ENCODE peak calls at places on chromosomes 13 and 19, in five cellular contexts. W is heart left ventricle, L is fibroblast of lung, H is uterus, A is astrocyte. C is an unnamed sample.

GRCh38 chr13:44274838-44275237 is 98.8 kb upstream of the SERP2 start:
- DNase-seq in W (no peak), L (no peak), H (no peak), A (no peak), C (no peak)

GRCh38 chr13:46374710-46375109 is 12.3 kb downstream of the RUBCNL start:
- DNase-seq in W (no peak), L (no peak), H (no peak), A (no peak), C (no peak)

GRCh38 chr13:110006304-110006703 is 219.9 kb upstream of the IRS2 start:
- DNase-seq in W (no peak), L (peak; percentile 87), H (peak; percentile 27), A (peak; percentile 83), C (no peak)

GRCh38 chr19:42424345-42424707 is 2.9 kb downstream of the LIPE start:
- DNase-seq in W (no peak), L (no peak), H (no peak), A (no peak), C (peak; percentile 51)

GRCh38 chr19:39890755-39891551 is 43.5 kb downstream of the FCGBP start:
- DNase-seq in W (no peak), L (no peak), H (no peak), A (no peak), C (peak; percentile 34)

GRCh38 chr19:2533686-2534085 is 57.8 kb downstream of the GADD45B start:
- DNase-seq in W (no peak), L (no peak), H (no peak), A (no peak), C (no peak)

GRCh38 chr13:44403720-44404063 is 30.1 kb downstream of the SERP2 start:
- DNase-seq in W (no peak), L (no peak), H (no peak), A (no peak), C (peak; percentile 62)

GRCh38 chr19:19256072-19256969 is 16.8 kb downstream of the TM6SF2 start:
- DNase-seq in W (no peak), L (no peak), H (no peak), A (no peak), C (peak; percentile 60)

GRCh38 chr19:16585808-16586476 is 13.7 kb upstream of the SLC35E1 start:
- DNase-seq in W (no peak), L (no peak), H (no peak), A (no peak), C (no peak)

GRCh38 chr13:80274643-80275042 is 66.3 kb downstream of the SPRY2 start:
- DNase-seq in W (no peak), L (no peak), H (no peak), A (no peak), C (no peak)

GRCh38 chr13:77919351-77920294 is 992 bp upstream of the EDNRB start:
- DNase-seq in W (peak; percentile 59), L (peak; percentile 35), H (peak; percentile 66), A (peak; percentile 20), C (peak; percentile 66)

GRCh38 chr19:6091771-6092291 is 18.5 kb downstream of the RFX2 start:
- DNase-seq in W (no peak), L (peak; percentile 67), H (no peak), A (peak; percentile 63), C (no peak)
- H3K4me3 ChIP-seq in W (peak overlapping the region; percentile 51), L (peak overlapping the region; percentile 45), H (peak overlapping the region; percentile 7), A (peak overlapping the region; percentile 31), C (peak overlapping the region; percentile 6)

DNA sequence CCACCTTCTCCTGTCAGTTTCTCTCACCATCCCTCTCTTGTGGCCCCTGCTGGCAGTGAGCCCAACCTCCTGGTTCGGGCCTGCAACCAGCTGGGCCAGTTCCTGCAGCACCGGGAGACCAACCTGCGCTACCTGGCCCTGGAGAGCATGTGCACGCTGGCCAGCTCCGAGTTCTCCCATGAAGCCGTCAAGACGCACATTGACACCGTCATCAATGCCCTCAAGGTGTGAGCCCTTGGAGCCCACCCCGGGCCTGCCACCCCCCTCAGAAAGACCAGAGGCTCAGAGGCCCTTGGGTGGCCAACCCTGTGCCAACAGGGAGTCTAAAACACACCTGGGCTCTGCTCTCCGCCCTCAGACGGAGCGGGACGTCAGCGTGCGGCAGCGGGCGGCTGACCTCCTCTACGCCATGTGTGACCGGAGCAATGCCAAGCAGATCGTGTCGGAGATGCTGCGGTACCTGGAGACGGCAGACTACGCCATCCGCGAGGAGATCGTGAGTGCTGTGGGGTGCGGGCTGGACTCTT is 13.8 kb downstream of the FUZ start:
- DNase-seq in W (no peak), L (no peak), H (no peak), A (no peak), C (peak; percentile 30)
- H3K36me3 ChIP-seq in W (peaks cover 90% of the 10 kb centered on the region), L (peaks cover 42% of the 10 kb centered on the region), H (no peaks in the 10 kb centered on the region), A (peaks cover 25% of the 10 kb centered on the region), C (peaks cover 24% of the 10 kb centered on the region)

DNA sequence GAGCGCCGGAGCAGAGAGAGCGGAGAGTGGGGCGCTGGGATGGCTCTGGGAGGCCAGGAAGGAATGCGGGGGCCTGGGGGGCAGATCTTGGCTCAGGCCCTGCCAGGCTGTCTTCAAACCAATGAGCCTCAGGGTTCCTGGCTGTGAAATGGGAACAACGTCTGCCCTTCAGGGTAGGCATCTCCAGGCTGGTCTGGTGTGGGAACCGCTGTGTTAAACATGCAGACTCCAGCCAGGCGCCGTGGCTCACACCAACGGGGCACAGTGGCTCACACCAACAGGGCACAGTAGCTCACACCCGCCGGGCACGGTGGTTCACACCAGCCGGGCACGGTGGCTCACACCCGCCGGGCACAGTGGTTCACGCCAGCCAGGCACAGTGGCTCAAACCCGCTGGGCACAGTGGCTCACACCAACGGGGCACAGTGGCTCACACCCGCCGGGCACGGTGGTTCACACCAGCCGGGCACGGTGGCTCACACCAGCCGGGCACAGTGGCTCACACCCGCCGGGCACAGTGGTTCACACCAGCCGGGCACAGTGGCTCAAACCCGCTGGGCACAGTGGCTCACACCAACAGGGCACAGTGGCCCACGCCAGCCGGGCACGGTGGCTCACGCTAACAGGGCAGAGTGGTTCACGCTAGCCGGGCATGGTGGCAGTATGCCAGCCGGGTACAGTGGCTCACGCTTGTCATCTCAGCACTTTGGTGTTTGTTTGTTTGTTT is 40.1 kb downstream of the EFNA2 start:
- DNase-seq in W (no peak), L (no peak), H (no peak), A (no peak), C (no peak)
- H3K4me3 ChIP-seq in W (peak overlapping the region; percentile 58), L (no peak overlapping the region), H (no peak overlapping the region), A (no peak overlapping the region), C (peak overlapping the region; percentile 35)

GRCh38 chr13:42865703-42866102 is 84.3 kb downstream of the FAM216B start:
- DNase-seq in W (no peak), L (no peak), H (no peak), A (no peak), C (no peak)

GRCh38 chr13:42864952-42865634 is 83.7 kb downstream of the FAM216B start:
- DNase-seq in W (no peak), L (no peak), H (no peak), A (no peak), C (no peak)

GRCh38 chr13:42873081-42873480 is 91.7 kb downstream of the FAM216B start:
- DNase-seq in W (no peak), L (no peak), H (no peak), A (no peak), C (no peak)

DNA sequence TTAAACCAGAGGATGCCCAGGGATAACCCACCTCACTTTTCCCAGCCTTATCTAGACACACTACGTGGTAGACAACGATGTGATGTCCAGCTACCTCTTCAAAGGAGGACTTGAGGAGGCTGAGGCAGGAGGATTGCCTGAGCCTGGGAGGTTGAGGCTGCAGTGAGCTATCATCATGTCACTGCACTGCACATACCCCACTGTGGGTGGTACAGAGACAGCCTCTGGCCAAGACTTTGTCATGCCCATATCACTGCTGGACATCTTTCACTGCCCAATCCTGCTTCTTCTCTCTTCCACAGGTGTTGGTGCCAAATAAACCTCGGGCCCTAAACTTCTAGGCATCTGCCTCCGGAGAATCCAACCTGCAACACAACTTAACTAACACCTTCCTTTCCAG is 85.8 kb downstream of the FAM216B start:
- DNase-seq in W (no peak), L (no peak), H (no peak), A (no peak), C (no peak)
- H3K36me3 ChIP-seq in W (no peaks in the 10 kb centered on the region), L (no peaks in the 10 kb centered on the region), H (no peaks in the 10 kb centered on the region), A (no peaks in the 10 kb centered on the region), C (peaks cover 16% of the 10 kb centered on the region)

DNA sequence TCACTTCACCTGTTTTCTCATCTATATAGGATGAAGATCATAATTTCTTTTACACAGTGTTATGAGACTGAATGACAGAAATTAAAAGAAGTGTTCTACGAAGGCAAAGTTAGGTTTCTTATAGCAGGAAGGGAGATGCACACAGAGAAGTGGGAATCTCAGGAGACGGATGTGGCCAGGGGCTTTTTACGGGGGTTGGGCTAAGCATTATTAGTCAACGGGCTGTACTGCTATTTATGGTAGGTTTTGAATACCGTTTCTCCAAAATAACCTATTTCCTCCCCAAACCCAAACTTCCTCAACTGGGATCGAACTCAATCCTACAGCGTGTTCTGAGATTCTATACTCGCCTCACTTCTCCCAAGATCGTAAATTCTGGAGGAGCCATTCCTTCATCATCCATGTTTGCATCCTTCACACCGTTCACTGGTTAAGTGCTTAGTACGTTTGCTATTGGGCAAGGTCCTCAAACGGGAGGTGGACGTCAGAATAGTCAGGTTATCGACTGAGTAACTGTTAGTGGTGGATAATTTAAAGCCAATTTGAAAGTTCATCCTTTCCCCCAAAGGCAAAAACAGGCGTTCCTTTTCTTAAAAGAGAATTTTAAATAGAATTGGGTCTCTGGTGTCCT is 1.2 kb upstream of the TRIM13 start:
- DNase-seq in W (no peak), L (peak; percentile 40), H (no peak), A (peak; percentile 26), C (peak; percentile 28)
- H3K4me3 ChIP-seq in W (peak overlapping the region; percentile 88), L (peak overlapping the region; percentile 57), H (peak overlapping the region; percentile 70), A (peak overlapping the region; percentile 61), C (peak overlapping the region; percentile 65)

GRCh38 chr19:49241769-49242168 is 83.2 kb downstream of the SLC6A16 start:
- DNase-seq in W (no peak), L (no peak), H (no peak), A (no peak), C (no peak)

GRCh38 chr19:49243726-49244125 is 81.3 kb downstream of the SLC6A16 start:
- DNase-seq in W (no peak), L (no peak), H (no peak), A (no peak), C (no peak)

GRCh38 chr19:49244256-49244655 is 80.7 kb downstream of the SLC6A16 start:
- DNase-seq in W (no peak), L (no peak), H (no peak), A (no peak), C (no peak)

GRCh38 chr19:49243129-49243528 is 81.9 kb downstream of the SLC6A16 start:
- DNase-seq in W (no peak), L (no peak), H (no peak), A (no peak), C (peak; percentile 58)
- H3K36me3 ChIP-seq in W (no peaks in the 10 kb centered on the region), L (no peaks in the 10 kb centered on the region), H (no peaks in the 10 kb centered on the region), A (no peaks in the 10 kb centered on the region), C (no peaks in the 10 kb centered on the region)

DNA sequence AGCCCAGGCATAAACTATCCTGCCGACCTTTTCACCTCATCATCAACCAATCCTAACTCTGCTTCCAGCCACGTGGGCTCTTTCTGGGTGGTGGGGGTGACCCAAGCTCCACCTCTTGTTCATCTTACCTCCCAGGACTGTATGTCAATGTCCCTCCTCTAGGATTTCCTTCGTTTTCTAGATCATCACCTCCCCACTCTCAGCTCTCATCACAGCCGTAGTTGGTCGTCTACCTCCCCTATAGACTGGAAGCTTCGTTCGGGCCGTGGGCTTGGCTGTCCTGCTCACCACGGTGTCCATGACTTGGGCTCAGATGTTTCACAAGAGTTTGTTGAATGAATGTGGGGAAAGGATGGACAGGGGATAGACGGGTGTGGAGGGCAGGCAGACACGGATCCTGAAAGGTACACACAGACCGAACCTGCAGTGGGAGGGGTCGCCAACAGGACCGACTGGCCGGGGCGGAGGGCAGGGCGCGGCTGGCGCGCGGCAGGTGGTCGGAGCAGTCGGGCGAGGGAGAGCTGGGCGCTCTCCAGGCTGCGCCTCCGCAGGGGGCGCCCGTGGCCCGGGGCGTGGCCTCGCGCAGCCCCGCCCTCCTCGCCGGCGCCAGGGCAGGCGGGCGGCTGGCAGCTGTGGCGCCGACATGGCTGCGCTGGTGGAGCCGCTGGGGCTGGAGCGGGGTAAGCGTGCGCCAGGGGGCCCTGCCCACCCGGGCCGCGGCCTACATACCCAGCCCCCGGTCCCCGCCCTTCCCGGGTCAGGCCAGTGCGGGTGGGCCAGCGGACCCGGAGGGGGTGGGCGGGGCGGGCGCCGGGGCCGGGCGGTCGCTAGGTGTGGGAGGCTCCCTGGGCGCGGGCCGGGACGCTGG is at the start of gene LIN7B:
- DNase-seq in W (peak; percentile 76), L (peak; percentile 43), H (peak; percentile 70), A (peak; percentile 14), C (peak; percentile 97)
- H3K4me3 ChIP-seq in W (peak within 1 kb of the TSS; percentile 89), L (peak within 1 kb of the TSS; percentile 60), H (peak within 1 kb of the TSS; percentile 62), A (peak within 1 kb of the TSS; percentile 70), C (peak within 1 kb of the TSS; percentile 80)